ENCODE peak calls at places on chromosomes 4 and X, in eight cellular contexts. S, F, Y, G, Z, M, B and Q are unnamed samples.

GRCh38 chrX:83759872-83760271 is 101.1 kb upstream of the CYLC1 start:
- DNase-seq in Y (no peak), B (no peak), Z (no peak), F (peak), S (no peak), M (no peak), G (no peak), Q (no peak)

GRCh38 chr4:138444260-138444659 is 202.1 kb upstream of the SLC7A11 start:
- DNase-seq in G (no peak), S (no peak), Y (no peak), F (no peak), B (no peak), Z (no peak), M (no peak), Q (no peak)

GRCh38 chr4:142567620-142568451 is 278.3 kb downstream of the INPP4B start:
- DNase-seq in M (no peak), Z (no peak), B (no peak), G (no peak), F (no peak), Y (no peak), S (peak), Q (no peak)

GRCh38 chrX:10636851-10637250 is 16.5 kb upstream of the MID1 start:
- DNase-seq in Y (no peak), M (no peak), S (no peak), B (no peak), Z (no peak), F (no peak), G (no peak), Q (no peak)

GRCh38 chrX:49001521-49002090 is 458 bp downstream of the GRIPAP1 start:
- DNase-seq in Z (no peak), G (no peak), B (no peak), Y (no peak), M (no peak), F (peak), S (peak), Q (no peak)

GRCh38 chr4:142282870-142283431 is 563.1 kb downstream of the INPP4B start:
- DNase-seq in S (no peak), Z (no peak), G (no peak), F (peak), Y (no peak), M (no peak), B (no peak), Q (no peak)

GRCh38 chr4:83356899-83357661 is 22.4 kb upstream of the HPSE start:
- DNase-seq in F (no peak), G (no peak), S (peak), M (no peak), B (no peak), Y (peak), Z (no peak), Q (no peak)

GRCh38 chrX:31499120-31499519 is 427.3 kb upstream of the FTHL17 start:
- DNase-seq in Y (no peak), S (peak), G (no peak), M (no peak), B (no peak), F (no peak), Z (no peak), Q (no peak)

GRCh38 chr4:4269856-4270255 is 20.1 kb downstream of the LYAR start:
- DNase-seq in Y (no peak), S (peak), B (no peak), F (peak), M (no peak), Z (no peak), G (no peak), Q (no peak)

GRCh38 chr4:6271206-6271605 is 1.6 kb downstream of the WFS1 start:
- DNase-seq in G (no peak), Z (no peak), S (no peak), M (no peak), B (peak), Y (no peak), F (no peak), Q (no peak)

GRCh38 chrX:73765776-73766465 is 202.9 kb downstream of the CHIC1 start:
- DNase-seq in M (no peak), F (peak), Y (no peak), B (no peak), G (no peak), Z (no peak), S (no peak), Q (no peak)

GRCh38 chr4:107083-107443 is 17.2 kb upstream of the ZNF718 start:
- DNase-seq in F (no peak), S (no peak), G (no peak), Y (no peak), Z (no peak), M (no peak), B (no peak), Q (no peak)

GRCh38 chr4:182642831-182643230 is 274.4 kb downstream of the DCTD start:
- DNase-seq in Z (no peak), Y (no peak), M (no peak), G (no peak), S (peak), B (no peak), F (peak), Q (no peak)

GRCh38 chrX:40144576-40144975 is 46.8 kb upstream of the BCOR start:
- DNase-seq in B (no peak), G (no peak), Z (no peak), F (no peak), S (no peak), Y (no peak), M (no peak), Q (no peak)

GRCh38 chr4:119493419-119493818 is 135.2 kb downstream of the PDE5A start:
- DNase-seq in M (no peak), B (no peak), G (no peak), Y (no peak), Z (no peak), S (peak), F (peak), Q (no peak)

GRCh38 chr4:101357751-101358150 is 10.4 kb upstream of the PPP3CA start:
- DNase-seq in Z (no peak), S (peak), Y (no peak), F (no peak), B (no peak), G (no peak), M (no peak), Q (no peak)

GRCh38 chr4:177612684-177613083 is 170.4 kb upstream of the AGA start:
- DNase-seq in F (no peak), Z (no peak), M (no peak), S (no peak), Y (no peak), G (no peak), B (no peak), Q (no peak)

GRCh38 chr4:52628543-52628942 is 30.6 kb downstream of the USP46 start:
- DNase-seq in Z (no peak), S (no peak), B (no peak), Y (no peak), M (no peak), F (no peak), G (no peak), Q (no peak)

GRCh38 chr4:78661923-78662521 is 110.5 kb downstream of the ANXA3 start:
- DNase-seq in B (no peak), F (peak), Z (no peak), G (no peak), S (peak), M (no peak), Y (no peak), Q (no peak)

GRCh38 chr4:48343531-48343930 is 2.2 kb downstream of the SLAIN2 start:
- DNase-seq in S (peak), B (no peak), M (no peak), G (no peak), Y (no peak), F (no peak), Z (no peak), Q (no peak)

GRCh38 chr4:109998867-109999303 is 86.2 kb downstream of the EGF start:
- DNase-seq in Z (no peak), B (no peak), S (peak), F (peak), Y (no peak), M (no peak), G (no peak), Q (no peak)

GRCh38 chr4:133694416-133694815 is 507.2 kb downstream of the PABPC4L start:
- DNase-seq in Y (no peak), M (no peak), Z (no peak), G (no peak), S (peak), F (no peak), B (no peak), Q (no peak)

GRCh38 chr4:152777488-152777887 is 2.0 kb downstream of the TIGD4 start:
- DNase-seq in S (no peak), Z (no peak), M (no peak), Y (no peak), B (no peak), G (no peak), F (no peak), Q (no peak)

GRCh38 chrX:134753185-134754008 is 95.1 kb upstream of the PLAC1 start:
- DNase-seq in Y (no peak), S (peak), G (no peak), B (no peak), Z (no peak), M (no peak), F (peak), Q (no peak)

GRCh38 chr4:103372002-103372558 is 173.9 kb upstream of the CENPE start:
- DNase-seq in S (peak), G (no peak), F (no peak), Y (no peak), Z (no peak), M (no peak), B (no peak), Q (no peak)

GRCh38 chr4:165493359-165493758 is 114.6 kb downstream of the CPE start:
- DNase-seq in F (peak), B (peak), M (peak), G (peak), S (peak), Y (no peak), Z (peak), Q (peak)

GRCh38 chr4:87304659-87305277 is 17.9 kb downstream of the HSD17B13 start:
- DNase-seq in Z (no peak), Y (no peak), M (no peak), G (no peak), S (no peak), F (no peak), B (no peak), Q (no peak)

GRCh38 chr4:89753601-89754066 is 83.3 kb downstream of the SNCA start:
- DNase-seq in Y (peak), Z (no peak), G (no peak), F (no peak), M (no peak), S (peak), B (no peak), Q (no peak)

GRCh38 chr4:15756361-15756861 is 21.7 kb upstream of the CD38 start:
- DNase-seq in S (peak), B (no peak), F (peak), Z (no peak), M (no peak), G (no peak), Y (no peak), Q (no peak)
- TF ChIP-seq CTCF in S (peak), B (no peak), F (peak), Z (no peak), M (no peak), G (no peak), Y (no peak), Q (no peak)

GRCh38 chrX:78092296-78092695 is 11.8 kb upstream of the PGK1 start:
- DNase-seq in Z (no peak), B (no peak), M (no peak), Y (no peak), S (peak), F (no peak), G (no peak), Q (no peak)
- TF ChIP-seq CTCF in Z (peak), B (peak), M (no peak), Y (peak), S (peak), F (peak), G (no peak), Q (peak)

GRCh38 chr4:129043523-129043922 is 49.8 kb downstream of the SCLT1 start:
- DNase-seq in S (peak), Z (no peak), F (peak), M (no peak), Y (peak), G (no peak), B (no peak), Q (no peak)
- TF ChIP-seq CTCF in S (peak), Z (peak), F (no peak), M (no peak), Y (no peak), G (no peak), B (no peak), Q (no peak)

GRCh38 chrX:26871967-26872366 is 591.2 kb downstream of the PPP4R3C start:
- DNase-seq in M (no peak), F (no peak), S (no peak), Y (no peak), B (no peak), Z (no peak), G (no peak), Q (no peak)
- TF ChIP-seq CTCF in M (no peak), F (no peak), S (no peak), Y (no peak), B (no peak), Z (no peak), G (no peak), Q (no peak)

GRCh38 chrX:106731590-106731989 is 5.1 kb downstream of the RNF128 start:
- DNase-seq in Z (no peak), Y (no peak), F (no peak), S (no peak), M (no peak), G (no peak), B (no peak), Q (no peak)
- TF ChIP-seq CTCF in Z (no peak), Y (no peak), F (no peak), S (no peak), M (no peak), G (no peak), B (no peak), Q (no peak)

DNA sequence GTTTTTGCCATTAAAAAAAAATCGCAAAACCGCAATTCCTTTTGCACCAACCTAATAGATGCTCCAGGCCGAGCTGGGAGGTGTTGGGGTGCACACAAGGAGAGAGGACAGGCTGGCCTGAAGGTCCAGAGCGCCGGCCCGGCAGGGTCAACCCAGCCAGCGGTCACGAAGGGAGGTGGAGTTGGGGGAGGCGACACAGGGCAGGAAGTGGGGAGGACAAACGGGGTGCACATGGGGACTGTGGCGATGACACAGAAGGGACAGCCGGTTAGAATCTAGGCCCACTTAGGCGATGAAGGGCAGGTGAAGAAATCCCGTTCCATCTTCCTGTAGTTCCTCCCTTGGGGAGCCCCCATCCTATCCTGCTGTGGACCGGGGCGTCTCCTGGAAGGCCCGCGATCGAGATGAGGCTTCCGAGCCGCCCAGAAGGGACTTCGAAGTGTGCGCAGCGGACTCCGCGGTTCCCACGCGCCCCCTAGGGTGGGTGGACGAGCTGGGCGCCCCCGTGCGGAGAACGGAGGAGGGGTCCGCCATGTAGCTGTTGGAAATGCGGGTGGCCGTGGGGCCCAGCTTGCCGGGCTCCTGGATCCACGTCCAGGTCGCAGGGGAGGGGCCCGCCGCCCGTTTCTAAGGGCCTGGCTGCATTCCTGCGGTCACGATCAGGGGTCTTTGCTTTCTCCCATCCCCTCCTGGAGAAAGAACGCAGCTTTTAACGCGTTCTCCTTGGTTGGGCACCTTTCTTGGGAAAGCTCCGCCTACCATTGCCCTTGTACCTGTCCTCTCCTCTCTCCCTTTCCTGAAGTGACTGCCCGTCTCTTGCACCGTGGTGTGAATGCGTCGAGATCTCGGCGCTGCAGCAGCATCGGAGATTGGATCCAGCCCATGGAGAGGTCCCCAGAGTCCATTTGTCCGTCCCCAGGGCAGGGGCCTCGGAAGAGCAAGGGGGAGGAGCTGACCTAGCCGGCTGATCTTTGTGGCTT is 17.0 kb upstream of the HPF1 start:
- DNase-seq in B (peak), F (no peak), Y (no peak), S (peak), Z (no peak), M (no peak), G (peak), Q (no peak)
- TF ChIP-seq CTCF in B (no peak), F (no peak), Y (peak), S (peak), Z (peak), M (no peak), G (no peak), Q (no peak)

GRCh38 chr4:124515591-124515990 is 196.9 kb downstream of the ANKRD50 start:
- DNase-seq in B (no peak), Y (no peak), M (no peak), F (no peak), S (no peak), Z (no peak), G (no peak), Q (no peak)
- TF ChIP-seq CTCF in B (no peak), Y (no peak), M (no peak), F (no peak), S (no peak), Z (no peak), G (no peak), Q (no peak)